ENCODE peak calls at places on chromosomes 1 and 21, in four cellular contexts. One of them, this sample, is unnamed.
A peak's percentile ranks its signal among the peaks of the same experiment; 100 is the strongest.

GRCh38 chr1:30982937-30983336 is 74.4 kb upstream of the SDC3 start:
- DNase-seq in HTR-8/SVneo: no peak
- DNase-seq in sciatic nerve: no peak
- DNase-seq in H4: no peak
- DNase-seq in this sample: no peak

GRCh38 chr1:63329621-63330330 is 7.4 kb downstream of the FOXD3 start:
- DNase-seq in HTR-8/SVneo: no peak
- DNase-seq in sciatic nerve: no peak
- DNase-seq in H4: no peak
- DNase-seq in this sample: no peak

GRCh38 chr1:242824435-242824834 is 299.9 kb upstream of the PLD5 start:
- DNase-seq in HTR-8/SVneo: peak; percentile 29
- DNase-seq in sciatic nerve: no peak
- DNase-seq in H4: no peak
- DNase-seq in this sample: peak; percentile 93

GRCh38 chr1:109783436-109783835 is 19.7 kb upstream of the EPS8L3 start:
- DNase-seq in HTR-8/SVneo: peak; percentile 74
- DNase-seq in sciatic nerve: no peak
- DNase-seq in H4: peak; percentile 83
- DNase-seq in this sample: peak; percentile 87

GRCh38 chr1:113142791-113143190 is 69.8 kb downstream of the LRIG2 start:
- DNase-seq in HTR-8/SVneo: no peak
- DNase-seq in sciatic nerve: no peak
- DNase-seq in H4: no peak
- DNase-seq in this sample: no peak

GRCh38 chr1:171801395-171801990 is 20.0 kb downstream of the METTL13 start:
- DNase-seq in HTR-8/SVneo: peak; percentile 59
- DNase-seq in sciatic nerve: no peak
- DNase-seq in H4: peak; percentile 28
- DNase-seq in this sample: no peak

GRCh38 chr1:22636927-22637326 is 499 bp downstream of the C1QA start:
- DNase-seq in HTR-8/SVneo: no peak
- DNase-seq in sciatic nerve: no peak
- DNase-seq in H4: no peak
- DNase-seq in this sample: no peak

GRCh38 chr1:179779645-179780272 is 36.7 kb downstream of the FAM163A start:
- DNase-seq in HTR-8/SVneo: no peak
- DNase-seq in sciatic nerve: no peak
- DNase-seq in H4: peak; percentile 38
- DNase-seq in this sample: no peak

GRCh38 chr1:117225931-117226330 is 15.2 kb upstream of the VTCN1 start:
- DNase-seq in HTR-8/SVneo: no peak
- DNase-seq in sciatic nerve: no peak
- DNase-seq in H4: peak; percentile 13
- DNase-seq in this sample: no peak

GRCh38 chr1:159152031-159152430 is 19.4 kb upstream of the CADM3 start:
- DNase-seq in HTR-8/SVneo: no peak
- DNase-seq in sciatic nerve: no peak
- DNase-seq in H4: no peak
- DNase-seq in this sample: no peak

GRCh38 chr1:224718470-224719053 is 102.4 kb downstream of the CNIH3 start:
- DNase-seq in HTR-8/SVneo: no peak
- DNase-seq in sciatic nerve: no peak
- DNase-seq in H4: no peak
- DNase-seq in this sample: no peak

GRCh38 chr1:186819140-186819539 is 9.6 kb upstream of the PLA2G4A start:
- DNase-seq in HTR-8/SVneo: no peak
- DNase-seq in sciatic nerve: no peak
- DNase-seq in H4: peak; percentile 38
- DNase-seq in this sample: no peak

GRCh38 chr1:10599194-10599861 is 124.6 kb downstream of the PEX14 start:
- DNase-seq in HTR-8/SVneo: peak; percentile 31
- DNase-seq in sciatic nerve: no peak
- DNase-seq in H4: no peak
- DNase-seq in this sample: peak; percentile 52

GRCh38 chr1:145871994-145872411 is 13.1 kb upstream of the PIAS3 start:
- DNase-seq in HTR-8/SVneo: no peak
- DNase-seq in sciatic nerve: peak; percentile 69
- DNase-seq in H4: no peak
- DNase-seq in this sample: no peak

GRCh38 chr1:175976865-175977642 is 230.0 kb downstream of the COP1 start:
- DNase-seq in HTR-8/SVneo: no peak
- DNase-seq in sciatic nerve: no peak
- DNase-seq in H4: no peak
- DNase-seq in this sample: no peak

GRCh38 chr1:198056255-198056654 is 100.5 kb upstream of the NEK7 start:
- DNase-seq in HTR-8/SVneo: no peak
- DNase-seq in sciatic nerve: no peak
- DNase-seq in H4: peak; percentile 16
- DNase-seq in this sample: no peak

GRCh38 chr1:25658791-25659431 is 42.3 kb downstream of the MAN1C1 start:
- DNase-seq in HTR-8/SVneo: no peak
- DNase-seq in sciatic nerve: no peak
- DNase-seq in H4: no peak
- DNase-seq in this sample: no peak

GRCh38 chr21:34126269-34126668 is 52.9 kb downstream of the MRPS6 start:
- DNase-seq in HTR-8/SVneo: no peak
- DNase-seq in sciatic nerve: no peak
- DNase-seq in H4: no peak
- DNase-seq in this sample: no peak

GRCh38 chr1:67170751-67171573 is 4.7 kb downstream of the IL23R start:
- DNase-seq in HTR-8/SVneo: no peak
- DNase-seq in sciatic nerve: no peak
- DNase-seq in H4: no peak
- DNase-seq in this sample: no peak

GRCh38 chr1:180232521-180233043 is 2.5 kb downstream of the LHX4 start:
- DNase-seq in HTR-8/SVneo: no peak
- DNase-seq in sciatic nerve: no peak
- DNase-seq in H4: no peak
- DNase-seq in this sample: no peak

GRCh38 chr1:244383278-244383884 is 68.3 kb downstream of the ADSS2 start:
- DNase-seq in HTR-8/SVneo: no peak
- DNase-seq in sciatic nerve: no peak
- DNase-seq in H4: no peak
- DNase-seq in this sample: no peak

GRCh38 chr1:25807480-25808390 is 7.7 kb downstream of the SELENON start:
- DNase-seq in HTR-8/SVneo: no peak
- DNase-seq in sciatic nerve: no peak
- DNase-seq in H4: no peak
- DNase-seq in this sample: no peak

GRCh38 chr1:117067528-117068370 is 7.6 kb downstream of the TTF2 start:
- DNase-seq in HTR-8/SVneo: peak; percentile 42
- DNase-seq in sciatic nerve: peak; percentile 69
- DNase-seq in H4: peak; percentile 25
- DNase-seq in this sample: peak; percentile 50

GRCh38 chr1:119323216-119323982 is 45.2 kb upstream of the HAO2 start:
- DNase-seq in HTR-8/SVneo: no peak
- DNase-seq in sciatic nerve: no peak
- DNase-seq in H4: no peak
- DNase-seq in this sample: no peak

GRCh38 chr1:62384276-62385005 is 52.4 kb upstream of the USP1 start:
- DNase-seq in HTR-8/SVneo: peak; percentile 22
- DNase-seq in sciatic nerve: no peak
- DNase-seq in H4: peak; percentile 96
- DNase-seq in this sample: peak; percentile 55

GRCh38 chr1:186446138-186446537 is 14.8 kb downstream of the PDC start:
- DNase-seq in HTR-8/SVneo: no peak
- DNase-seq in sciatic nerve: no peak
- DNase-seq in H4: no peak
- DNase-seq in this sample: no peak

GRCh38 chr1:43843684-43844083 is 89.9 kb upstream of the ARTN start:
- DNase-seq in HTR-8/SVneo: no peak
- DNase-seq in sciatic nerve: no peak
- DNase-seq in H4: no peak
- DNase-seq in this sample: no peak

GRCh38 chr1:8915446-8915845 is 30.2 kb upstream of the CA6 start:
- DNase-seq in HTR-8/SVneo: no peak
- DNase-seq in sciatic nerve: no peak
- DNase-seq in H4: no peak
- DNase-seq in this sample: no peak

GRCh38 chr1:88009916-88010315 is 674.2 kb upstream of the PKN2 start:
- DNase-seq in HTR-8/SVneo: no peak
- DNase-seq in sciatic nerve: no peak
- DNase-seq in H4: no peak
- DNase-seq in this sample: no peak

GRCh38 chr1:1510912-1511532 is 940 bp upstream of the ATAD3A start:
- DNase-seq in HTR-8/SVneo: no peak
- DNase-seq in sciatic nerve: no peak
- DNase-seq in H4: no peak
- DNase-seq in this sample: no peak

GRCh38 chr1:92487078-92487605 is 417 bp upstream of the GFI1 start:
- DNase-seq in HTR-8/SVneo: no peak
- DNase-seq in sciatic nerve: no peak
- DNase-seq in H4: no peak
- DNase-seq in this sample: no peak